ENCODE peak calls at places on chromosomes 1 and 21, in eight cellular contexts. B is sigmoid colon, T is suprapubic skin, A is GM23338, E is breast epithelium, N is stomach, R is spleen, H is Panc1. V is an unnamed sample.

GRCh38 chr1:57101171-57101570 is 135.4 kb upstream of the C8B start:
- DNase-seq in B (no peak), N (no peak), R (no peak), H (no peak), E (no peak), T (no peak), A (no peak), V (no peak)

GRCh38 chr1:8487249-8487648 is 169.3 kb downstream of the SLC45A1 start:
- DNase-seq in B (no peak), R (no peak), A (no peak), T (no peak), H (no peak), N (no peak), E (no peak), V (no peak)

GRCh38 chr21:28160378-28160777 is 832.3 kb downstream of the LTN1 start:
- DNase-seq in R (no peak), B (no peak), E (no peak), H (no peak), T (peak; percentile 64), A (no peak), N (no peak), V (no peak)

GRCh38 chr1:241097479-241097878 is 259.5 kb downstream of the RGS7 start:
- DNase-seq in B (no peak), A (no peak), T (no peak), R (no peak), N (no peak), H (no peak), E (no peak), V (no peak)

GRCh38 chr1:167849656-167850055 is 64.3 kb downstream of the ADCY10 start:
- DNase-seq in N (no peak), H (no peak), R (no peak), E (no peak), T (no peak), B (no peak), A (no peak), V (no peak)

GRCh38 chr1:198151688-198152087 is 5.1 kb upstream of the NEK7 start:
- DNase-seq in R (no peak), B (no peak), A (no peak), E (no peak), N (no peak), T (no peak), H (no peak), V (no peak)

GRCh38 chr21:39805983-39806382 is 61.0 kb downstream of the IGSF5 start:
- DNase-seq in H (no peak), N (no peak), R (no peak), A (no peak), B (no peak), T (no peak), E (no peak), V (no peak)

GRCh38 chr21:44485254-44485793 is 30.0 kb downstream of the LRRC3 start:
- DNase-seq in B (no peak), A (peak; percentile 87), N (no peak), H (peak; percentile 55), T (no peak), E (no peak), R (peak; percentile 79), V (no peak)

GRCh38 chr1:53061859-53062714 is at the start of gene PODN:
- DNase-seq in A (peak; percentile 59), E (no peak), N (no peak), H (no peak), T (peak; percentile 76), B (peak; percentile 86), R (peak; percentile 66), V (no peak)

GRCh38 chr1:231423648-231424047 is 1.6 kb upstream of the EGLN1 start:
- DNase-seq in A (no peak), E (no peak), R (no peak), T (no peak), B (no peak), H (peak; percentile 48), N (no peak), V (no peak)

GRCh38 chr1:145784409-145784808 is 39.5 kb downstream of the RNF115 start:
- DNase-seq in B (no peak), H (no peak), T (no peak), N (no peak), E (no peak), A (no peak), R (no peak), V (no peak)
- TF ChIP-seq POLR2AphosphoS5 in B (no peak), H (no peak), T (no peak), N (no peak), E (no peak), A (no peak), R (no peak), V (no peak)

DNA sequence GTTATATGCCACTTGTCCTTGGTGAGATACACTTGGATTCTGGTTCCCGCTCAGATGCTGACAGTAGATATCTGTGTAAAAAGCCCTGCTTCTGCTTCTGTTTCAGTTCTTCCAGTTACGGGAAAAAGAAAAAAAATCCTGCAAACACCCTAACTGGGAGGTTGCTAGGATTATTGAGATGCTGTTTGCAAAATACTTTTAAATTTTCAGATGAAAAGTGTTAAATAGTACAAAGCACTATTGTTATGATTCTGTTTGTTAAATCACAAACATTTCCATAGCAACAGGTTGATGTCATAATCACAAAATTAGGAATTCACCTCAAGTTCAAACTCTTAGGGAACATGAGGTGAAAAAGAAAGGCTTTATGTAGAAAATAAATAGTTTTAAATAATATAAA is 232.3 kb downstream of the HMCN1 start:
- DNase-seq in H (no peak), E (no peak), B (no peak), N (no peak), R (no peak), T (no peak), A (no peak), V (no peak)
- H3K36me3 ChIP-seq in H (no peaks in the 10 kb centered on the region), E (no peaks in the 10 kb centered on the region), B (no peaks in the 10 kb centered on the region), N (no peaks in the 10 kb centered on the region), R (no peaks in the 10 kb centered on the region), T (no peaks in the 10 kb centered on the region), A (no peaks in the 10 kb centered on the region), V (no peaks in the 10 kb centered on the region)

DNA sequence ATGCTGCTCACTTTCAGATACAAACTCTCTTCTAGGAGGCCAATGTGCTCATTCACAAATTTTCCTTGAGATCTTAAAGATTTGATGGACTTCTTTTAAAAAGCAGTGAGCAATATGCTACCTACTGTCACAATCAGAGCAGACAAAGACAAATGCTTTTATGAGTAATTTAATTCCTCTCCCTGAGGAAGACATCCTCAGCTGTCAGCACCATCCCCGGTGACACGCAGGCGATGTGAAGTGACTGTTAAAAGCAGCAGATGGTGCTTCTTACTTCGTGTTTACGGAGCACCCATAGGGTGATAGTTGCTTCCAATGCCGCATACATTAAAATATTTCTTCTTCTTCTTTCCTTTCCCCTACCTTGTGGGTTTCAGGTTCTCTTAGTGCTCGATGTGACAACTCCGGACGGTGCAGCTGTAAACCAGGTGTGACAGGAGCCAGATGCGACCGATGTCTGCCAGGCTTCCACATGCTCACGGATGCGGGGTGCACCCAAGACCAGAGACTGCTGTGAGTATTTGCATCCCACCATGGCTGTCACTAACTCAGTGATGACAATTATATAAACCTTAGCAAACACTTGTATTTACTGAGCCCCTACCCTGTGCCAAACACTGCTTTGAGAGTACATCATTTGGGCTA is 29.1 kb downstream of the LAMC2 start:
- DNase-seq in H (no peak), R (no peak), E (no peak), T (no peak), N (no peak), A (no peak), B (no peak), V (no peak)
- H3K27ac ChIP-seq in H (no peak overlapping the region), R (no peak overlapping the region), E (no peak overlapping the region), T (no peak overlapping the region), N (no peak overlapping the region), A (no peak overlapping the region), B (no peak overlapping the region), V (no peak overlapping the region)

DNA sequence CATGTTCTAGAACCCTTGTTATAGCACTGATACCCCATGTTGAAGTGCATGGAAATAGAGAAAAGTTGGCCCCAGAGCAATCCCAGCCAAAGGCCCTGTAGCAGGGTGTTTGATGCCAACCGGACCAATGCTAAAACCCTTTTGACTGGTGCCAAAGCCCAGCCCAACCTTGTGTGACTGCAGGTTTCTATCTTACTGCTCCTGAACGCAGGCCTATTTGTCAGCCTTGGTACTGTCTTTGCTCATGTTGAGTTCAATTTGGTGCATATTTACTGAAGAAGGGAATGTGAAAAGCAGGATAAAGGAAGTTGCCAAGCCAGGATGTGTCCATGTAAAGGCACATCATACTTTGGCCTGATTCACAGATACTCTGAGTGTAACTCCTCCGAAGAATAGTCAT is 51.7 kb upstream of the NFASC start:
- DNase-seq in H (no peak), B (peak; percentile 76), T (no peak), R (no peak), A (no peak), E (peak; percentile 70), N (no peak), V (no peak)
- TF ChIP-seq POLR2AphosphoS5 in H (no peak), B (peak; percentile 42), T (no peak), R (no peak), A (no peak), E (no peak), N (no peak), V (no peak)

GRCh38 chr1:211369640-211370039 is 43.0 kb downstream of the TRAF5 start:
- DNase-seq in R (no peak), A (no peak), N (no peak), B (no peak), T (no peak), H (no peak), E (no peak), V (no peak)
- H3K36me3 ChIP-seq in R (peaks cover 61% of the 10 kb centered on the region), A (peaks cover 3% of the 10 kb centered on the region), N (peaks cover 82% of the 10 kb centered on the region), B (peaks cover 84% of the 10 kb centered on the region), T (peaks cover 10% of the 10 kb centered on the region), H (no peaks in the 10 kb centered on the region), E (no peaks in the 10 kb centered on the region), V (no peaks in the 10 kb centered on the region)

GRCh38 chr1:18608534-18608933 is 22.1 kb upstream of the PAX7 start:
- DNase-seq in N (no peak), A (peak; percentile 52), T (no peak), B (no peak), R (no peak), H (no peak), E (no peak), V (no peak)

GRCh38 chr1:18603212-18603852 is 27.3 kb upstream of the PAX7 start:
- DNase-seq in B (no peak), E (no peak), H (no peak), R (no peak), N (no peak), A (peak; percentile 43), T (no peak), V (no peak)

GRCh38 chr1:18607289-18607760 is 23.3 kb upstream of the PAX7 start:
- DNase-seq in R (no peak), A (no peak), T (peak; percentile 15), H (no peak), N (no peak), E (no peak), B (no peak), V (no peak)

GRCh38 chr1:18602533-18603211 is 28.0 kb upstream of the PAX7 start:
- DNase-seq in A (peak; percentile 24), T (no peak), N (no peak), B (no peak), E (no peak), H (no peak), R (no peak), V (no peak)

GRCh38 chr1:18606443-18607288 is 24.0 kb upstream of the PAX7 start:
- DNase-seq in E (no peak), B (no peak), R (no peak), A (no peak), T (peak; percentile 32), N (no peak), H (no peak), V (no peak)
- H3K27ac ChIP-seq in E (no peak overlapping the region), B (no peak overlapping the region), R (no peak overlapping the region), A (no peak overlapping the region), T (no peak overlapping the region), N (no peak overlapping the region), H (no peak overlapping the region), V (no peak overlapping the region)